ENCODE peak calls at places on chromosomes 7 and 10, in ten cellular contexts. V is HCT116, S is sigmoid colon, J is endothelial cell of umbilical vein, A is spleen, H is upper lobe of left lung, N is Panc1, D is breast epithelium, C is suprapubic skin, P is prostate gland. O is an unnamed sample. For H3K4me1, the result is how much of the 10 kb centered on the place peaks cover.

GRCh38 chr7:21943436-21943835 is 2.3 kb downstream of the CDCA7L start:
- DNase-seq in V (no peak), S (no peak), J (no peak), A (no peak), H (no peak), N (no peak), D (no peak), C (no peak), P (no peak), O (no peak)

GRCh38 chr7:94297397-94297838 is 97.3 kb upstream of the COL1A2 start:
- DNase-seq in V (no peak), S (peak), J (no peak), A (no peak), H (no peak), N (no peak), D (no peak), C (peak), P (no peak), O (peak)

GRCh38 chr10:132860527-132860926 is 74.6 kb upstream of the NKX6-2 start:
- DNase-seq in V (no peak), S (no peak), J (no peak), A (peak), H (peak), N (no peak), D (peak), C (peak), P (no peak), O (no peak)

GRCh38 chr10:86868353-86868752 is 89.1 kb downstream of the MMRN2 start:
- DNase-seq in V (no peak), S (no peak), J (peak), A (no peak), H (no peak), N (no peak), D (no peak), C (no peak), P (no peak), O (no peak)

GRCh38 chr7:20408467-20408826 is 77.7 kb downstream of the ITGB8 start:
- DNase-seq in V (no peak), S (no peak), J (no peak), A (no peak), H (peak), N (no peak), D (no peak), C (no peak), P (no peak), O (no peak)

GRCh38 chr10:21600804-21601512 is 66.9 kb downstream of the MLLT10 start:
- DNase-seq in V (no peak), S (no peak), J (no peak), A (no peak), H (no peak), N (no peak), D (no peak), C (no peak), P (no peak), O (no peak)

GRCh38 chr7:23105086-23105643 is 420 bp upstream of the KLHL7 start:
- DNase-seq in V (no peak), S (no peak), J (no peak), A (no peak), H (no peak), N (no peak), D (no peak), C (no peak), P (no peak), O (no peak)

GRCh38 chr10:525565-526315 is 163.7 kb downstream of the DIP2C start:
- DNase-seq in V (no peak), S (peak), J (no peak), A (peak), H (peak), N (no peak), D (no peak), C (no peak), P (no peak), O (no peak)

GRCh38 chr7:27697861-27698430 is 35.3 kb upstream of the HIBADH start:
- DNase-seq in V (peak), S (peak), J (peak), A (peak), H (peak), N (no peak), D (no peak), C (no peak), P (no peak), O (peak)

GRCh38 chr7:26440993-26441636 is 149.5 kb downstream of the SNX10 start:
- DNase-seq in V (no peak), S (no peak), J (no peak), A (no peak), H (no peak), N (no peak), D (no peak), C (no peak), P (no peak), O (no peak)

GRCh38 chr7:4613855-4614548 is 68.1 kb upstream of the FOXK1 start:
- DNase-seq in V (no peak), S (no peak), J (no peak), A (no peak), H (no peak), N (no peak), D (no peak), C (peak), P (peak), O (no peak)

GRCh38 chr7:18906901-18907300 is 210.5 kb downstream of the TWIST1 start:
- DNase-seq in V (no peak), S (no peak), J (no peak), A (no peak), H (no peak), N (no peak), D (no peak), C (no peak), P (no peak), O (no peak)

GRCh38 chr7:125934539-125934938 is 1004.9 kb upstream of the POT1 start:
- DNase-seq in V (peak), S (no peak), J (no peak), A (no peak), H (no peak), N (no peak), D (no peak), C (no peak), P (no peak), O (no peak)

GRCh38 chr7:93836111-93836510 is 54.4 kb downstream of the TFPI2 start:
- DNase-seq in V (no peak), S (no peak), J (no peak), A (no peak), H (no peak), N (no peak), D (no peak), C (no peak), P (no peak), O (no peak)

GRCh38 chr7:44966731-44967538 is 11.9 kb downstream of the MYO1G start:
- DNase-seq in V (no peak), S (peak), J (no peak), A (no peak), H (no peak), N (no peak), D (no peak), C (peak), P (no peak), O (no peak)

GRCh38 chr7:50962281-50962883 is 179.7 kb upstream of the GRB10 start:
- DNase-seq in V (no peak), S (no peak), J (no peak), A (no peak), H (no peak), N (no peak), D (no peak), C (no peak), P (no peak), O (no peak)

GRCh38 chr7:80324032-80324431 is 187.8 kb downstream of the GNAT3 start:
- DNase-seq in V (no peak), S (no peak), J (peak), A (no peak), H (no peak), N (no peak), D (no peak), C (no peak), P (no peak), O (no peak)

GRCh38 chr7:6437251-6437650 is 10.5 kb downstream of the DAGLB start:
- DNase-seq in V (no peak), S (no peak), J (no peak), A (no peak), H (no peak), N (no peak), D (no peak), C (no peak), P (no peak), O (no peak)

GRCh38 chr7:122304604-122304975 is at the start of gene FEZF1:
- DNase-seq in V (peak), S (no peak), J (no peak), A (no peak), H (no peak), N (no peak), D (no peak), C (no peak), P (peak), O (no peak)

GRCh38 chr7:5425507-5426225 is 2.0 kb upstream of the TNRC18 start:
- DNase-seq in V (no peak), S (peak), J (peak), A (peak), H (peak), N (no peak), D (no peak), C (no peak), P (peak), O (peak)

GRCh38 chr10:117757121-117757795 is 214.7 kb downstream of the EMX2 start:
- DNase-seq in V (no peak), S (no peak), J (no peak), A (no peak), H (no peak), N (no peak), D (no peak), C (no peak), P (no peak), O (no peak)

GRCh38 chr10:112715581-112715980 is 234.5 kb upstream of the TCF7L2 start:
- DNase-seq in V (no peak), S (no peak), J (no peak), A (no peak), H (no peak), N (no peak), D (no peak), C (no peak), P (no peak), O (no peak)

GRCh38 chr10:129375171-129375570 is 91.9 kb upstream of the MGMT start:
- DNase-seq in V (no peak), S (no peak), J (no peak), A (peak), H (no peak), N (no peak), D (no peak), C (no peak), P (no peak), O (no peak)

GRCh38 chr10:72099054-72099921 is 10.9 kb upstream of the SPOCK2 start:
- DNase-seq in V (no peak), S (no peak), J (no peak), A (no peak), H (no peak), N (no peak), D (no peak), C (no peak), P (no peak), O (no peak)

GRCh38 chr7:70776627-70777101 is 355.3 kb upstream of the GALNT17 start:
- DNase-seq in V (no peak), S (no peak), J (no peak), A (no peak), H (no peak), N (no peak), D (no peak), C (no peak), P (no peak), O (no peak)

GRCh38 chr7:18458830-18459229 is 36.7 kb upstream of the HDAC9 start:
- DNase-seq in V (no peak), S (no peak), J (no peak), A (no peak), H (peak), N (no peak), D (no peak), C (no peak), P (no peak), O (no peak)

DNA sequence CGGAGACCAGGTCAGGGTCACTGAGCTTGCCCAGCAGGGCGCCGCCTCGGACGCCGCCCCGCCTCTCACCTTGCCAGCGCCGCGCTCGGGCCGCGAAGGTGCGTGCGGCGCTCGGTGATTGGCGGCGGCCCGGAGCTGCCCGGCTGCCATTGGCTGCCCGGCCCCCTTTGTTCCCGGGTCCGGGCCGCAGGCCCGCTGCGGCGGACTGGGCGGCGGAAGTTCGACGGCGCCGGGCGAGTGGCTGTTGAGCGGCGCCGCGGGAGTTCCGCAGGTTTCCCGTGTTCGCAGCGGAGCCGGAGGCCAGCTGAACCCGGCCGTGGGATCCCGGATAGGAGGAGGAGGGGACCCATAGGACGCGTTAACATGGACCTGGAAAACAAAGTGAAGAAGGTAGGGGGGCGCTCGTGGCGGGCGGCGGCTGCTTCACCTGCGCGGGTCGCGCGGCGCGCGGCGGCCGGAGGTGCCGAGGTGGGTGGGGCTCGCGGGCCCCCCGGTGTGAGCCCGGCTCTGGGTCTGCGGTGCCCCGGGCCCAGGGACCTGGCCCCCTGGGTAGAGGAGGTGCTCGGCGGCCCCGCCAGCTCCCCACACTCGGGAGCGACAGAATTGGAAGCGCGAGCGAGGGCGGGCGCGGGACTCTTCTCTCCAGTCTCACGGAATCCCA is at the start of gene TES:
- DNase-seq in V (peak), S (peak), J (peak), A (peak), H (peak), N (no peak), D (peak), C (no peak), P (peak), O (peak)
- TF ChIP-seq POLR2AphosphoS5 in V (peak), S (peak), J (peak), A (peak), H (peak), N (peak), D (peak), C (no peak), P (no peak), O (peak)

GRCh38 chr7:107046511-107047259 is 2.2 kb downstream of the PRKAR2B start:
- DNase-seq in V (no peak), S (no peak), J (peak), A (no peak), H (no peak), N (no peak), D (no peak), C (no peak), P (no peak), O (no peak)
- H3K4me1 ChIP-seq in V (under half), S (under half), J (half or more), A (under half), H (under half), N (under half), D (under half), C (under half), P (under half), O (under half)

DNA sequence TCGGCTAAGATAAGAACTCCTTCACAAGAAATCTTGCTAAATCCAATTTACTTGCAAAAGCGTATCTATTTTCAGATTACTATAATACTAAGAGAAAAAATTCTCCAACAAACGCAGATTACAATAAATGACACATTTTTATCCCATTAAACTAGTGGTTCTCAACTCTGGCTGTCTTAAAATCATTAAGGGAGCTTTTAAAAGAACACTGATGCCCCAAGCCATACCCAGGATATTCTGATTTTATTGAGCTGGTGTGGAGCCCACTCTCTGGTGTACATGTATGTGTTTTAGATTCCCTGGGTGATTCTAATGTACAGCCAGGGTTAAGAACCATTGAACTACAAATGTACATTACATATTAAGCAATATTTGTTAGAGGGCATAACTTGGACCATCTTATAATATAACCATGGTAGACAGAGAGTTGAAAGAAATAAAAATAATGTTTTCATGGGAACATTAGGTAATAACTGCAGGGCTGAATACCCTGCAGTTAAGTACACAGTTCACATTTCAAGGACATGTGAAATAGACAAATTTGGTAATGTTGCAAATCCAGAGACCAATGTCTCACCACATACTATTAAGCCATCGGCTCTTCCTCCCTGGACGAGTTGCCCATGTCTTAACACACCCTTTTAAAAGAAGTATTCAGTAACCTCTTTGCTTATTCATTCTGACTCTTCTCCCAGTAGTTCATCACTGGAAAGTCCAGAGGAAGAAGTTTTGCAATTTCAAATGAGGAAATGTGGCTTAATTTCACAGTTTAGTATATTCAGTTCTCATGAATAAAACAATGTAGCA is 6.2 kb downstream of the GSAP start:
- DNase-seq in V (no peak), S (no peak), J (no peak), A (no peak), H (peak), N (no peak), D (no peak), C (no peak), P (no peak), O (no peak)
- TF ChIP-seq POLR2AphosphoS5 in V (no peak), S (peak), J (no peak), A (no peak), H (no peak), N (no peak), D (no peak), C (no peak), P (no peak), O (no peak)

DNA sequence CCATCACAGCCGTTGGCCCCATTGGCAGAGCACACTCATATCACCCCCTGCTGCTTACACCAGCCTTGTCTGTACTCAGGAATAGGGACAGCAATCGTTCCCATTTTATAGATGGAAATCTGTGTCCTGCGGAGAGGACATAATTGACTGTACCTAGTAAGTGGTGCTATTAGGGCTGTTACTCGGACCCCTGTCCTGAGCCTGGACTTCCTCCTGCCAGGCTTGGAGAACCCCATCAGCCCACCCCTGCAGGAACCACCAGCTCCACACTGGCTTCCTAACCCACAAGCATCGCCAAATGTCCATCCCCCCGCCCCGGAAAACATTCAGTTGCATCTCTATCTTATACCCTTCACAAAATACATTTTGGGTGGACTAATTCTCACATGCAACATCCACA is 139.8 kb upstream of the RET start:
- DNase-seq in V (no peak), S (no peak), J (no peak), A (no peak), H (no peak), N (no peak), D (no peak), C (no peak), P (no peak), O (no peak)
- H3K4me1 ChIP-seq in V (under half), S (under half), J (under half), A (under half), H (under half), N (under half), D (under half), C (under half), P (under half), O (under half)

GRCh38 chr7:100516135-100516812 is 22.7 kb upstream of the AGFG2 start:
- DNase-seq in V (no peak), S (peak), J (no peak), A (no peak), H (peak), N (no peak), D (no peak), C (peak), P (no peak), O (peak)
- TF ChIP-seq POLR2AphosphoS5 in V (no peak), S (no peak), J (no peak), A (no peak), H (no peak), N (no peak), D (peak), C (no peak), P (no peak), O (no peak)

GRCh38 chr7:127978421-127978820 is 52.8 kb downstream of the LRRC4 start:
- DNase-seq in V (no peak), S (no peak), J (no peak), A (no peak), H (no peak), N (no peak), D (no peak), C (no peak), P (no peak), O (no peak)

GRCh38 chr7:127981965-127982364 is 49.3 kb downstream of the LRRC4 start:
- DNase-seq in V (no peak), S (no peak), J (no peak), A (no peak), H (no peak), N (no peak), D (no peak), C (no peak), P (no peak), O (no peak)

GRCh38 chr7:127980901-127981300 is 50.3 kb downstream of the LRRC4 start:
- DNase-seq in V (no peak), S (no peak), J (no peak), A (no peak), H (no peak), N (no peak), D (no peak), C (no peak), P (no peak), O (no peak)

GRCh38 chr7:127979113-127979727 is 52.0 kb downstream of the LRRC4 start:
- DNase-seq in V (no peak), S (no peak), J (no peak), A (no peak), H (no peak), N (no peak), D (no peak), C (no peak), P (no peak), O (no peak)

GRCh38 chr7:127979728-127980126 is 51.5 kb downstream of the LRRC4 start:
- DNase-seq in V (no peak), S (no peak), J (no peak), A (no peak), H (no peak), N (no peak), D (no peak), C (no peak), P (no peak), O (no peak)
- H3K4me1 ChIP-seq in V (under half), S (under half), J (under half), A (under half), H (under half), N (under half), D (under half), C (under half), P (under half), O (under half)

DNA sequence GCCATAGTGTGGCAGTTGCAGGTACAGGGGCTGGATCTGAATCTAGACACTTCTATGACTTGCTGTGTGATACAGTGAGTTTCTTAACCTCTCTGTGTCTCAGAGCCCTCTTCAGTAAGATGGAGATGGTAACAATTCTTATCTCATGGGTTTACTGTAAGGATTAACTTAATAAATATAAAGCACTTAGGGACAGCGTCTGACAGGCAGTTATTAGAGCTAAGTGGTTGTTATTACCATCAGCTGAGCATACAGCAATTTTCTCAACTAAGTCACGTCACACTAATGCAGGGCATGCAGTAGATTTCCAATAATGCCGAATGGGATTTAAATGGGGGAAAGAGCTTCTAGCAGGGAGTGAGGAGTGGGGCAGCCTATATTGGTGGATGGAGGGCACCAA is 162.6 kb downstream of the SH2D4B start:
- DNase-seq in V (no peak), S (no peak), J (no peak), A (no peak), H (no peak), N (no peak), D (no peak), C (no peak), P (no peak), O (no peak)
- TF ChIP-seq POLR2AphosphoS5 in V (no peak), S (no peak), J (no peak), A (no peak), H (no peak), N (no peak), D (no peak), C (no peak), P (no peak), O (no peak)